ENCODE peak calls at places on chromosomes 5 and 9, in ten cellular contexts. S is IMR-90; L is PC-3; F is left lung; P is tibial artery; G is small intestine; N is OCI-LY7; I is GM23338; Q is prostate gland; Z is CD8-positive, alpha-beta T cell. E is an unnamed sample. For H3K4me1, the result is how much of the 10 kb centered on the place peaks cover.

GRCh38 chr9:130672466-130672865 is 8.1 kb downstream of the PRDM12 start:
- DNase-seq in S (no peak), L (no peak), F (no peak), P (no peak), G (no peak), N (no peak), I (no peak), Q (no peak), Z (no peak), E (no peak)

GRCh38 chr5:6567068-6567467 is 65.8 kb downstream of the NSUN2 start:
- DNase-seq in S (no peak), L (no peak), F (no peak), P (no peak), G (no peak), N (no peak), I (no peak), Q (no peak), Z (no peak), E (no peak)

GRCh38 chr5:173913686-173914321 is 25.7 kb downstream of the CPEB4 start:
- DNase-seq in S (no peak), L (no peak), F (no peak), P (no peak), G (no peak), N (no peak), I (no peak), Q (no peak), Z (no peak), E (no peak)

GRCh38 chr9:90773593-90773992 is 28.0 kb upstream of the SYK start:
- DNase-seq in S (no peak), L (peak), F (no peak), P (no peak), G (peak), N (peak), I (peak), Q (no peak), Z (no peak), E (peak)

GRCh38 chr9:114621975-114622609 is 11.0 kb downstream of the TMEM268 start:
- DNase-seq in S (peak), L (peak), F (no peak), P (no peak), G (no peak), N (no peak), I (no peak), Q (no peak), Z (no peak), E (no peak)

GRCh38 chr9:111959960-111960359 is 63.3 kb downstream of the UGCG start:
- DNase-seq in S (peak), L (peak), F (no peak), P (no peak), G (no peak), N (no peak), I (no peak), Q (no peak), Z (no peak), E (no peak)

GRCh38 chr5:180908400-180908799 is 9.4 kb downstream of the BTNL8 start:
- DNase-seq in S (no peak), L (no peak), F (no peak), P (no peak), G (no peak), N (no peak), I (no peak), Q (no peak), Z (no peak), E (no peak)

GRCh38 chr9:107243757-107244156 is 39.3 kb upstream of the RAD23B start:
- DNase-seq in S (peak), L (peak), F (no peak), P (no peak), G (peak), N (no peak), I (no peak), Q (peak), Z (no peak), E (peak)

GRCh38 chr5:63923914-63924313 is 38.3 kb downstream of the HTR1A start:
- DNase-seq in S (no peak), L (peak), F (no peak), P (no peak), G (no peak), N (no peak), I (no peak), Q (peak), Z (no peak), E (peak)

GRCh38 chr9:18980124-18980660 is 52.8 kb downstream of the SAXO1 start:
- DNase-seq in S (no peak), L (no peak), F (no peak), P (no peak), G (no peak), N (no peak), I (no peak), Q (no peak), Z (no peak), E (no peak)

GRCh38 chr5:108730617-108731340 is 16.9 kb upstream of the FER start:
- DNase-seq in S (peak), L (no peak), F (no peak), P (no peak), G (no peak), N (peak), I (no peak), Q (no peak), Z (no peak), E (no peak)

GRCh38 chr5:69512740-69513260 is 20.2 kb downstream of the OCLN start:
- DNase-seq in S (peak), L (peak), F (no peak), P (no peak), G (no peak), N (no peak), I (no peak), Q (no peak), Z (no peak), E (no peak)

GRCh38 chr5:144191998-144192397 is 21.3 kb downstream of the KCTD16 start:
- DNase-seq in S (peak), L (peak), F (no peak), P (no peak), G (peak), N (peak), I (peak), Q (no peak), Z (no peak), E (no peak)

GRCh38 chr9:33393581-33393980 is 8.8 kb downstream of the AQP7 start:
- DNase-seq in S (no peak), L (no peak), F (peak), P (no peak), G (no peak), N (no peak), I (no peak), Q (no peak), Z (no peak), E (no peak)

GRCh38 chr5:31362931-31363568 is 168.8 kb downstream of the DROSHA start:
- DNase-seq in S (peak), L (peak), F (no peak), P (no peak), G (no peak), N (no peak), I (no peak), Q (no peak), Z (no peak), E (no peak)

GRCh38 chr9:16092627-16093091 is 539.8 kb downstream of the CCDC171 start:
- DNase-seq in S (no peak), L (no peak), F (no peak), P (no peak), G (no peak), N (no peak), I (no peak), Q (no peak), Z (no peak), E (no peak)

GRCh38 chr9:5416962-5417361 is 20.8 kb downstream of the PLGRKT start:
- DNase-seq in S (no peak), L (no peak), F (no peak), P (no peak), G (no peak), N (no peak), I (peak), Q (no peak), Z (no peak), E (no peak)

GRCh38 chr9:135657416-135657815 is 5.7 kb upstream of the LCN9 start:
- DNase-seq in S (no peak), L (no peak), F (no peak), P (no peak), G (no peak), N (no peak), I (no peak), Q (no peak), Z (no peak), E (no peak)

GRCh38 chr9:74838351-74838750 is 49.4 kb downstream of the TRPM6 start:
- DNase-seq in S (no peak), L (peak), F (no peak), P (no peak), G (no peak), N (no peak), I (no peak), Q (no peak), Z (no peak), E (no peak)

GRCh38 chr9:129714393-129715051 is 38.3 kb downstream of the PTGES start:
- DNase-seq in S (no peak), L (no peak), F (peak), P (peak), G (no peak), N (no peak), I (no peak), Q (no peak), Z (no peak), E (no peak)

GRCh38 chr9:83675466-83675865 is 32.3 kb downstream of the UBQLN1 start:
- DNase-seq in S (no peak), L (no peak), F (no peak), P (no peak), G (no peak), N (no peak), I (no peak), Q (no peak), Z (no peak), E (no peak)

GRCh38 chr5:130471-131175 is 38.7 kb downstream of the PLEKHG4B start:
- DNase-seq in S (peak), L (no peak), F (no peak), P (no peak), G (no peak), N (no peak), I (peak), Q (no peak), Z (no peak), E (no peak)

GRCh38 chr5:164300295-164300694 is 794.9 kb downstream of the MAT2B start:
- DNase-seq in S (no peak), L (no peak), F (no peak), P (no peak), G (no peak), N (no peak), I (no peak), Q (no peak), Z (no peak), E (no peak)

GRCh38 chr9:14433293-14433818 is 119.4 kb upstream of the NFIB start:
- DNase-seq in S (no peak), L (no peak), F (no peak), P (no peak), G (no peak), N (no peak), I (no peak), Q (no peak), Z (no peak), E (no peak)

GRCh38 chr5:96565843-96566242 is 96.3 kb upstream of the CAST start:
- DNase-seq in S (peak), L (peak), F (no peak), P (no peak), G (no peak), N (no peak), I (peak), Q (no peak), Z (no peak), E (no peak)

GRCh38 chr5:173178369-173178910 is 34.1 kb downstream of the BNIP1 start:
- DNase-seq in S (no peak), L (no peak), F (no peak), P (no peak), G (peak), N (no peak), I (no peak), Q (no peak), Z (no peak), E (no peak)

GRCh38 chr5:61735999-61736398 is 403.9 kb downstream of the ZSWIM6 start:
- DNase-seq in S (no peak), L (no peak), F (no peak), P (no peak), G (no peak), N (no peak), I (no peak), Q (no peak), Z (no peak), E (no peak)

GRCh38 chr5:33736510-33736909 is 155.3 kb downstream of the ADAMTS12 start:
- DNase-seq in S (peak), L (peak), F (no peak), P (no peak), G (peak), N (no peak), I (no peak), Q (no peak), Z (no peak), E (no peak)

GRCh38 chr9:136578915-136579637 is 33.2 kb upstream of the NOTCH1 start:
- DNase-seq in S (no peak), L (peak), F (peak), P (no peak), G (peak), N (peak), I (no peak), Q (no peak), Z (no peak), E (no peak)

GRCh38 chr5:55714339-55714738 is 2.2 kb upstream of the SLC38A9 start:
- DNase-seq in S (no peak), L (no peak), F (no peak), P (no peak), G (peak), N (no peak), I (peak), Q (no peak), Z (no peak), E (peak)

GRCh38 chr9:115649991-115650472 is 503.6 kb upstream of the PAPPA start:
- DNase-seq in S (peak), L (no peak), F (no peak), P (peak), G (peak), N (no peak), I (no peak), Q (no peak), Z (no peak), E (peak)

GRCh38 chr9:33025572-33026347 is 687 bp downstream of the DNAJA1 start:
- DNase-seq in S (peak), L (peak), F (peak), P (peak), G (peak), N (peak), I (peak), Q (peak), Z (peak), E (peak)

GRCh38 chr5:156850206-156850751 is at the start of gene PPP1R2B:
- DNase-seq in S (no peak), L (no peak), F (peak), P (no peak), G (no peak), N (no peak), I (peak), Q (no peak), Z (no peak), E (no peak)

GRCh38 chr5:143577554-143577953 is 174.1 kb upstream of the NR3C1 start:
- DNase-seq in S (no peak), L (no peak), F (no peak), P (no peak), G (no peak), N (no peak), I (no peak), Q (no peak), Z (no peak), E (no peak)

GRCh38 chr9:124934290-124934689 is 6.6 kb downstream of the GOLGA1 start:
- DNase-seq in S (peak), L (no peak), F (no peak), P (no peak), G (peak), N (peak), I (no peak), Q (no peak), Z (no peak), E (no peak)

GRCh38 chr9:128836509-128837145 is 7.0 kb upstream of the SPOUT1 start:
- DNase-seq in S (no peak), L (no peak), F (peak), P (no peak), G (no peak), N (no peak), I (no peak), Q (no peak), Z (no peak), E (no peak)

GRCh38 chr5:147483961-147484707 is 25.7 kb downstream of the DPYSL3 start:
- DNase-seq in S (peak), L (no peak), F (no peak), P (peak), G (peak), N (no peak), I (no peak), Q (no peak), Z (no peak), E (peak)

GRCh38 chr5:97131139-97131710 is 11.2 kb downstream of the LIX1 start:
- DNase-seq in S (peak), L (no peak), F (no peak), P (no peak), G (no peak), N (no peak), I (no peak), Q (no peak), Z (no peak), E (no peak)

GRCh38 chr5:94983861-94984535 is 300.9 kb downstream of the MCTP1 start:
- DNase-seq in S (peak), L (peak), F (no peak), P (no peak), G (no peak), N (no peak), I (no peak), Q (no peak), Z (no peak), E (no peak)

GRCh38 chr9:112332674-112332976 is 794 bp downstream of the PTBP3 start:
- DNase-seq in S (no peak), L (no peak), F (no peak), P (no peak), G (no peak), N (no peak), I (no peak), Q (no peak), Z (no peak), E (no peak)

GRCh38 chr5:3456121-3456681 is 139.4 kb upstream of the IRX1 start:
- DNase-seq in S (no peak), L (no peak), F (peak), P (no peak), G (no peak), N (no peak), I (no peak), Q (no peak), Z (no peak), E (no peak)
- H3K27ac ChIP-seq in S (no peak), L (no peak), F (no peak), P (no peak), G (no peak), N (no peak), I (no peak), Q (no peak), Z (no peak), E (no peak)

DNA sequence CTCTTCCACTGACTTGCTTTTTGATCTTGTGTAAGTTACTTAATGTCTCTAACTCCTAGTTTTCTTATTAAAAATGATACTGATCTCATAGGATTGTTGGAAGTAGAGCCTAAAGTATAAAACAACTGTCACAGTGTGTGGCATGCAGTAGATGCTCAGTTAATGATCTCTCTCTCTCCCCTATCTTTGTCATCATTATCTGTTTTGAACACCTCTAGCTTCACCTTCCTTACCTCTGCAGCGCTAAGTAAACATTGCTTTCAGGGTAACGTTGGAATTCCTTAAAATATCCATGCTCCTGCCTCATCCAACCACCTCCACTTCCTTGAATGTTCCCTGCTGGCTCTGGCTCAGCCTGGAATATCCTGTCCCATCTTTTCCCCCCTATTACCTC is 110.4 kb downstream of the RGS3 start:
- DNase-seq in S (no peak), L (no peak), F (no peak), P (no peak), G (no peak), N (no peak), I (no peak), Q (no peak), Z (no peak), E (no peak)
- H3K4me1 ChIP-seq in S (under half), L (under half), F (under half), P (under half), G (under half), N (half or more), I (under half), Q (under half), Z (under half), E (under half)

GRCh38 chr9:76644171-76644570 is 120.1 kb upstream of the PCA3 start:
- DNase-seq in S (no peak), L (no peak), F (no peak), P (no peak), G (no peak), N (no peak), I (no peak), Q (no peak), Z (no peak), E (no peak)

GRCh38 chr9:76642701-76643209 is 121.5 kb upstream of the PCA3 start:
- DNase-seq in S (no peak), L (no peak), F (no peak), P (no peak), G (no peak), N (no peak), I (no peak), Q (no peak), Z (no peak), E (no peak)

GRCh38 chr9:76644647-76645250 is 119.5 kb upstream of the PCA3 start:
- DNase-seq in S (no peak), L (no peak), F (no peak), P (no peak), G (no peak), N (no peak), I (no peak), Q (no peak), Z (no peak), E (no peak)

GRCh38 chr9:76642074-76642473 is 122.2 kb upstream of the PCA3 start:
- DNase-seq in S (no peak), L (no peak), F (no peak), P (no peak), G (no peak), N (no peak), I (no peak), Q (no peak), Z (no peak), E (no peak)

DNA sequence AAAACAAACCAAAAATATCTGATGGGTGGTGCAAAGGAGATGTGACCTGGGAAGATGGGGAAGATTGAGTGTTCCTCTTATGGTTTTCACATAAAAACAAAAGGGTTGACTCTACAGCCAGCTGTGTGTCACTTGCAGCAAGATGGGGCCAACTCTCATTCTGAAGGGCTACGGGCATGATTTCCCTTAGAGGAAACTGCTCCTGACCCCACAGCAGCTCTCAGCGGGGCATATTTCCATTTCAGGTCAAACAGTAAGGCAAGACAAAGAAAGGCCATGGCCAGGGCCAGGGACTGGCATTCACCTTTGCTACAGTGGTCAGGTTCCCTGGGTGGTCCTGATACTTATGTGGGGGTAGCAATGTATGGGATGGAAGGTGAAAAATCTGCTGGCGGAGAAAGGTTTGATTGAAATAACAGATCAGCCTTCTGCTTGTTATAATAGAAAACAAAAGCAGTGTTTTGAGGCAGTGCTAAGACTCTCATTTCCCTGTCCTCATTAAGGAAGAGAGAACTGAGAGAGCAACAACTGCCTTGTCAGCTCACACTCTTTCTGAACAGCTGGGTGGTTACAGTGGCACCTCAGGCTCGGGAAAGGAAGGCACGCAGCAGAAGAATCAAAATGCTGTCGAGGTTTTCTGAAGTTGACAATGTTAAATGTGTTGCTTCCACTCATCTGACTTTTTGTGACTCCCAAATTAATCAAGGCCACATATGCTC is 120.7 kb upstream of the PCA3 start:
- DNase-seq in S (no peak), L (no peak), F (no peak), P (no peak), G (no peak), N (peak), I (no peak), Q (no peak), Z (no peak), E (no peak)
- H3K27ac ChIP-seq in S (no peak), L (no peak), F (peak), P (no peak), G (no peak), N (peak), I (no peak), Q (no peak), Z (no peak), E (peak)

DNA sequence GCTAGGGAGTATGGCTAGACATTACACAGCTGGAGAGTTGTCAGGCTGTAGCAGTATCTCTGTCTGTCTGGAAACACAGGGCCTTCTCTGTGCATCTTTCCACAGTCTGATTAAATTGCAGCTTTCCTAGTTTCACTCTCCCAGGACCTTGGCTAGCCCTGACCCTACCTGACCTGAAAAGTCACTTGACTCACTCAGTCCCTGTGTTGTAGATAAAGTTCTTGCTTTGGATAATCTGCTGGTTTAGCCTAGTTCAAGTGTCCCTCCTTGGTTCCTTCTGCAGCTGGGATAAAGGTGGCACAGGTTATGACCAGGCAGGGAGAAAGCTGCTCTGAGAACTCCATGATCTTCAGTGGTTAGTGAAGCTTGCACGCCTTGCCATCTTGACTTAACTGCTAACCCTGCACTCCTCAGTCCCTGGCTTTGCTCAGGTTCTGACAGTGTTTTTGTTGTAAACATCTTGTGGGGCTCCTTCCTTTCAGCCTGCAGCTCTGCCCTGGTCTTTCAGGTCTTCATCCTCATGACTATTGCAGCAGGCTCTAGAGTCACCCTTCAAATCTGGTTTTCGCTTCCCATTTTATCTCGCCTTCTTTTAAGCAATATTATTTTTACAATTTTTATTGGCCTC is 101.0 kb downstream of the PIP5K1B start:
- DNase-seq in S (no peak), L (no peak), F (no peak), P (no peak), G (no peak), N (no peak), I (no peak), Q (no peak), Z (no peak), E (no peak)
- H3K4me1 ChIP-seq in S (under half), L (under half), F (under half), P (under half), G (under half), N (under half), I (under half), Q (under half), Z (under half), E (under half)

E was measured in transverse colon.